ENCODE peak calls at places on chromosomes 2 and 18, in four cellular contexts. One of them, this sample, is unnamed.

GRCh38 chr2:239225921-239226561 is 174.8 kb downstream of the HDAC4 start:
- DNase-seq in germinal center: no peak
- DNase-seq in WERI-Rb-1: no peak
- DNase-seq in head of caudate nucleus: no peak
- DNase-seq in this sample: no peak

GRCh38 chr18:304887-305529 is 37.2 kb upstream of the THOC1 start:
- DNase-seq in WERI-Rb-1: no peak
- DNase-seq in germinal center: no peak
- DNase-seq in head of caudate nucleus: no peak
- DNase-seq in this sample: no peak

GRCh38 chr2:171249689-171250088 is 89.0 kb upstream of the TLK1 start:
- DNase-seq in head of caudate nucleus: no peak
- DNase-seq in germinal center: no peak
- DNase-seq in WERI-Rb-1: no peak
- DNase-seq in this sample: no peak

GRCh38 chr2:240324312-240325005 is 111.0 kb upstream of the GPC1 start:
- DNase-seq in WERI-Rb-1: no peak
- DNase-seq in head of caudate nucleus: no peak
- DNase-seq in germinal center: no peak
- DNase-seq in this sample: no peak

GRCh38 chr2:161972866-161973265 is 101.1 kb downstream of the DPP4 start:
- DNase-seq in WERI-Rb-1: no peak
- DNase-seq in germinal center: no peak
- DNase-seq in head of caudate nucleus: no peak
- DNase-seq in this sample: no peak

GRCh38 chr2:203341741-203342310 is 13.6 kb downstream of the ABI2 start:
- DNase-seq in germinal center: no peak
- DNase-seq in WERI-Rb-1: no peak
- DNase-seq in head of caudate nucleus: no peak
- DNase-seq in this sample: no peak

GRCh38 chr2:85584354-85584856 is at the start of gene VAMP5:
- DNase-seq in germinal center: peak
- DNase-seq in WERI-Rb-1: no peak
- DNase-seq in head of caudate nucleus: no peak
- DNase-seq in this sample: no peak

GRCh38 chr2:111054791-111055627 is 65.7 kb upstream of the BCL2L11 start:
- DNase-seq in germinal center: no peak
- DNase-seq in head of caudate nucleus: no peak
- DNase-seq in WERI-Rb-1: no peak
- DNase-seq in this sample: peak

GRCh38 chr2:197704434-197705142 is 581 bp upstream of the MARS2 start:
- DNase-seq in germinal center: no peak
- DNase-seq in head of caudate nucleus: no peak
- DNase-seq in WERI-Rb-1: no peak
- DNase-seq in this sample: no peak

GRCh38 chr2:109126501-109126860 is 2.5 kb upstream of the SH3RF3 start:
- DNase-seq in head of caudate nucleus: peak
- DNase-seq in WERI-Rb-1: peak
- DNase-seq in germinal center: no peak
- DNase-seq in this sample: no peak

GRCh38 chr2:10752236-10752635 is 30.8 kb downstream of the ATP6V1C2 start:
- DNase-seq in head of caudate nucleus: no peak
- DNase-seq in germinal center: no peak
- DNase-seq in WERI-Rb-1: no peak
- DNase-seq in this sample: no peak